ENCODE peak calls at places on chromosomes 11 and 22, in ten cellular contexts. Z is HCT116; F is stimulated activated CD4-positive, alpha-beta T cell treated with anti-CD3 and anti-CD28 coated beads, Interleukin-2, amount 100 ng/mL, for 48 hours; Y is T47D; J is tibial artery; H is lower lobe of right lung; X is posterior vena cava; M is EL; E is DMS153; D is HepG2. I is an unnamed sample.

GRCh38 chr11:10233581-10233980 is 60.4 kb downstream of the SBF2 start:
- DNase-seq in Z (peak), F (no peak), Y (no peak), J (no peak), H (no peak), X (no peak), M (peak), E (no peak), D (no peak), I (no peak)

GRCh38 chr11:3153291-3153861 is 11.7 kb downstream of the OSBPL5 start:
- DNase-seq in Z (no peak), F (no peak), Y (no peak), J (peak), H (peak), X (peak), M (peak), E (no peak), D (no peak), I (no peak)

GRCh38 chr11:72238040-72238450 is 5.9 kb downstream of the PHOX2A start:
- DNase-seq in Z (peak), F (peak), Y (peak), J (no peak), H (peak), X (no peak), M (peak), E (peak), D (peak), I (peak)

GRCh38 chr11:68942751-68943271 is 38.0 kb downstream of the MRGPRD start:
- DNase-seq in Z (no peak), F (no peak), Y (no peak), J (peak), H (no peak), X (no peak), M (no peak), E (no peak), D (no peak), I (no peak)

GRCh38 chr11:1560618-1561251 is 11.3 kb downstream of the DUSP8 start:
- DNase-seq in Z (no peak), F (no peak), Y (peak), J (no peak), H (no peak), X (no peak), M (no peak), E (no peak), D (no peak), I (no peak)

GRCh38 chr11:18310800-18311340 is 11.1 kb downstream of the HPS5 start:
- DNase-seq in Z (no peak), F (no peak), Y (no peak), J (no peak), H (no peak), X (no peak), M (no peak), E (no peak), D (no peak), I (no peak)

GRCh38 chr22:42091446-42091764 is 833 bp upstream of the NDUFA6 start:
- DNase-seq in Z (no peak), F (no peak), Y (no peak), J (no peak), H (no peak), X (no peak), M (no peak), E (no peak), D (no peak), I (no peak)

GRCh38 chr11:26849009-26849408 is 127.1 kb upstream of the SLC5A12 start:
- DNase-seq in Z (no peak), F (no peak), Y (no peak), J (peak), H (peak), X (no peak), M (no peak), E (no peak), D (no peak), I (no peak)

GRCh38 chr22:32502346-32502745 is 27.7 kb downstream of the FBXO7 start:
- DNase-seq in Z (no peak), F (no peak), Y (no peak), J (no peak), H (no peak), X (no peak), M (no peak), E (no peak), D (no peak), I (no peak)

GRCh38 chr11:20068691-20069090 is 91.6 kb downstream of the DBX1 start:
- DNase-seq in Z (no peak), F (no peak), Y (peak), J (no peak), H (no peak), X (no peak), M (no peak), E (no peak), D (no peak), I (no peak)

GRCh38 chr22:39431216-39431801 is 25.5 kb upstream of the MGAT3 start:
- DNase-seq in Z (no peak), F (no peak), Y (no peak), J (no peak), H (no peak), X (peak), M (no peak), E (no peak), D (no peak), I (no peak)

GRCh38 chr22:31130873-31131272 is 8.1 kb downstream of the INPP5J start:
- DNase-seq in Z (no peak), F (no peak), Y (peak), J (no peak), H (no peak), X (no peak), M (no peak), E (no peak), D (peak), I (peak)

GRCh38 chr11:69321877-69322350 is 28.0 kb downstream of the MYEOV start:
- DNase-seq in Z (no peak), F (no peak), Y (no peak), J (peak), H (no peak), X (peak), M (peak), E (peak), D (no peak), I (no peak)

GRCh38 chr11:72278911-72279310 is 34.9 kb upstream of the PHOX2A start:
- DNase-seq in Z (peak), F (no peak), Y (no peak), J (no peak), H (no peak), X (no peak), M (peak), E (no peak), D (no peak), I (no peak)

GRCh38 chr11:121112498-121113455 is 11.7 kb downstream of the TECTA start:
- DNase-seq in Z (peak), F (peak), Y (peak), J (peak), H (peak), X (peak), M (peak), E (peak), D (peak), I (peak)

GRCh38 chr11:65448418-65449196 is 26.0 kb downstream of the NEAT1 start:
- DNase-seq in Z (no peak), F (no peak), Y (peak), J (peak), H (no peak), X (peak), M (peak), E (no peak), D (no peak), I (no peak)